ENCODE peak calls at places on chromosomes 1 and 21, in seven cellular contexts. U is fibroblast of lung, R is GM23248, D is astrocyte, V is neural progenitor cell, G is H9, P is neuronal stem cell. O is an unnamed sample. For H3K27me3 and H3K4me1, the result is how much of the 10 kb centered on the place peaks cover.

GRCh38 chr21:43585924-43586411 is 73.3 kb downstream of the HSF2BP start:
- DNase-seq in V (peak), P (peak), D (peak), R (peak), U (peak), G (peak), O (peak)

GRCh38 chr1:118913818-118914217 is 74.3 kb downstream of the TBX15 start:
- DNase-seq in R (no peak), G (no peak), P (no peak), U (no peak), V (no peak), D (no peak), O (no peak)

GRCh38 chr1:28062806-28063205 is 25.6 kb downstream of the EYA3 start:
- DNase-seq in G (no peak), R (no peak), U (peak), D (no peak), P (no peak), V (no peak), O (no peak)

GRCh38 chr1:9417695-9418094 is 121.6 kb upstream of the SLC25A33 start:
- DNase-seq in P (no peak), U (no peak), G (no peak), D (no peak), V (no peak), R (no peak), O (no peak)

GRCh38 chr1:173295995-173296394 is 88.9 kb upstream of the TNFSF4 start:
- DNase-seq in G (no peak), R (peak), V (no peak), P (no peak), U (peak), D (peak), O (peak)

GRCh38 chr1:18592368-18592767 is 38.3 kb upstream of the PAX7 start:
- DNase-seq in P (no peak), D (no peak), G (no peak), R (no peak), V (no peak), U (no peak), O (no peak)

GRCh38 chr1:196607940-196608339 is 300 bp downstream of the KCNT2 start:
- DNase-seq in V (peak), P (no peak), D (no peak), U (peak), G (no peak), R (peak), O (peak)

GRCh38 chr1:236345728-236346127 is 48.4 kb upstream of the EDARADD start:
- DNase-seq in R (peak), V (peak), P (no peak), U (no peak), G (peak), D (no peak), O (no peak)

GRCh38 chr1:115505157-115505571 is 136.6 kb upstream of the VANGL1 start:
- DNase-seq in U (peak), P (no peak), R (peak), G (no peak), V (no peak), D (peak), O (no peak)

GRCh38 chr1:76944942-76945341 is 77.7 kb downstream of the ST6GALNAC5 start:
- DNase-seq in P (no peak), D (peak), G (no peak), R (peak), V (no peak), U (peak), O (no peak)

GRCh38 chr1:62175568-62176179 is 19.0 kb upstream of the L1TD1 start:
- DNase-seq in R (peak), U (peak), G (peak), V (peak), D (peak), P (peak), O (peak)

GRCh38 chr1:1562556-1563195 is 12.0 kb downstream of the SSU72 start:
- DNase-seq in R (no peak), G (no peak), V (no peak), U (no peak), P (no peak), D (no peak), O (no peak)

GRCh38 chr1:170601866-170602265 is 62.1 kb upstream of the PRRX1 start:
- DNase-seq in D (no peak), R (no peak), V (no peak), G (no peak), U (no peak), P (no peak), O (no peak)

GRCh38 chr1:22739648-22740385 is 29.2 kb downstream of the EPHB2 start:
- DNase-seq in D (peak), G (no peak), U (peak), P (no peak), V (no peak), R (peak), O (no peak)

GRCh38 chr1:216075339-216075738 is 347.9 kb downstream of the USH2A start:
- DNase-seq in D (peak), P (no peak), R (peak), U (peak), G (peak), V (no peak), O (peak)

GRCh38 chr1:189697113-189697512 is 780.6 kb downstream of the BRINP3 start:
- DNase-seq in D (no peak), R (no peak), U (no peak), P (no peak), V (no peak), G (no peak), O (no peak)

GRCh38 chr1:12053752-12054548 is 9.2 kb upstream of the TNFRSF8 start:
- DNase-seq in G (no peak), D (no peak), R (no peak), U (no peak), P (no peak), V (no peak), O (no peak)

GRCh38 chr21:46153259-46154154 is 1.9 kb downstream of the FTCD start:
- DNase-seq in D (no peak), G (peak), V (peak), U (no peak), R (peak), P (peak), O (peak)

GRCh38 chr1:245173446-245174178 is 18.8 kb downstream of the KIF26B start:
- DNase-seq in D (peak), V (no peak), P (no peak), G (no peak), U (peak), R (peak), O (no peak)

GRCh38 chr1:15765495-15766194 is 7.0 kb downstream of the FBLIM1 start:
- DNase-seq in R (peak), V (no peak), P (no peak), D (peak), G (no peak), U (peak), O (no peak)

GRCh38 chr1:95072117-95072516 is 634 bp downstream of the ALG14 start:
- DNase-seq in D (no peak), R (no peak), P (no peak), U (no peak), G (no peak), V (no peak), O (no peak)

GRCh38 chr1:201890806-201891450 is 2.2 kb downstream of the SHISA4 start:
- DNase-seq in D (no peak), P (no peak), V (no peak), U (no peak), R (no peak), G (no peak), O (no peak)

DNA sequence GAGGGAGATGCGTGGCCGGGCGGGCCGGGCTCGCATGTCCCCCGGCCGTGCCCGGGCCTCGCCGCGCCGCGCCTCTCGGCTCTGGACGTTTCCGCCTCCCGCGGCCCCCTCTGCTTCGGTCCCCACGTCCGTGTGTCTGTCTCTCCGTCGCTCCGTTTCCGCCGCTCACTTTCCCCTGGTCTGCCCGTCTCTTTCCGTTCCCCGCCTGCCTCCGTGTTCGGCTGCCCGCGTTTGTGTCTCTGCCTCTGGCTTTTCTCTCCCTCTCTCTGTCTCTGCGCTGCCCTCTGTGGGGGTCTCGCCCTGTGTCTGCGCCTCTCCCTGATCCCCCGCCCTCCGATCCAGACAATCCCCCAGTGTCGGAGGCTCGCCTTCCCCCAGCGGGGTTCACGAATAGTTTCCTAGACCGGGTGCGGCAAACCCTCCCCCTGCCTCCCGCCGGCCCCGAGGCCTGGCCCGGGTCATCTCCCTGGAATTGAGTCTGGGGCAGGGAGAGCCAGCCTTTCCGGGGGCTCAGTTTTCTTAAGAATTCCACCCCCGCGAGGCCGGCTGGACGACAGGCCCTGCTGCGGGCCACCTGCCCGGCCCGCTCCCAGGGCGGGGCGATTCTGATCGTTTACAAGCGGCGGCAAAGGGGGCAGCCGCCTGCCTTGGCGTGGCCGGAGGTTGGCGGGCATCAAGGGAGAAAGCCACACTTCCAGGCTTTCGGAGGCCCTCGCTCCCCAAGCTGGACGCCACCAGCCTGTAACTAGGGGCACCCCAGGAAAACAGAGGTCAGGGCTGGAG is 841 bp downstream of the NBL1 start:
- DNase-seq in V (peak), P (no peak), D (no peak), U (no peak), G (no peak), R (peak), O (peak)
- H3K27me3 ChIP-seq in V (half or more), P (under half), D (under half), U (under half), G (under half), R (under half), O (under half)

GRCh38 chr1:231335663-231336602 is 1.7 kb downstream of the EXOC8 start:
- DNase-seq in V (no peak), R (peak), D (no peak), P (no peak), G (no peak), U (no peak), O (peak)
- H3K9ac ChIP-seq in V (peak), R (peak), D (peak), P (no peak), G (peak), U (no peak), O (peak)

GRCh38 chr1:208232639-208233038 is 11.5 kb downstream of the PLXNA2 start:
- DNase-seq in D (no peak), R (no peak), V (no peak), G (no peak), U (no peak), P (no peak), O (no peak)
- H3K4me1 ChIP-seq in D (under half), R (under half), V (half or more), G (under half), U (under half), P (under half), O (under half)

GRCh38 chr1:179984101-179984500 is 29.5 kb downstream of the CEP350 start:
- DNase-seq in U (no peak), P (no peak), G (no peak), V (no peak), R (no peak), D (no peak), O (no peak)
- H3K27me3 ChIP-seq in U (under half), P (under half), G (under half), V (under half), R (under half), D (under half), O (under half)

GRCh38 chr1:100360790-100361232 is 8.5 kb downstream of the CDC14A start:
- DNase-seq in V (peak), R (peak), U (peak), G (no peak), P (no peak), D (peak), O (peak)

GRCh38 chr1:100361249-100362089 is 9.2 kb downstream of the CDC14A start:
- DNase-seq in U (no peak), R (no peak), D (no peak), G (no peak), P (no peak), V (peak), O (no peak)

GRCh38 chr1:100364731-100365130 is 12.4 kb downstream of the CDC14A start:
- DNase-seq in P (no peak), G (no peak), U (no peak), R (no peak), V (no peak), D (no peak), O (no peak)

GRCh38 chr1:100363831-100364230 is 11.5 kb downstream of the CDC14A start:
- DNase-seq in U (no peak), P (no peak), G (no peak), D (no peak), V (no peak), R (no peak), O (no peak)

DNA sequence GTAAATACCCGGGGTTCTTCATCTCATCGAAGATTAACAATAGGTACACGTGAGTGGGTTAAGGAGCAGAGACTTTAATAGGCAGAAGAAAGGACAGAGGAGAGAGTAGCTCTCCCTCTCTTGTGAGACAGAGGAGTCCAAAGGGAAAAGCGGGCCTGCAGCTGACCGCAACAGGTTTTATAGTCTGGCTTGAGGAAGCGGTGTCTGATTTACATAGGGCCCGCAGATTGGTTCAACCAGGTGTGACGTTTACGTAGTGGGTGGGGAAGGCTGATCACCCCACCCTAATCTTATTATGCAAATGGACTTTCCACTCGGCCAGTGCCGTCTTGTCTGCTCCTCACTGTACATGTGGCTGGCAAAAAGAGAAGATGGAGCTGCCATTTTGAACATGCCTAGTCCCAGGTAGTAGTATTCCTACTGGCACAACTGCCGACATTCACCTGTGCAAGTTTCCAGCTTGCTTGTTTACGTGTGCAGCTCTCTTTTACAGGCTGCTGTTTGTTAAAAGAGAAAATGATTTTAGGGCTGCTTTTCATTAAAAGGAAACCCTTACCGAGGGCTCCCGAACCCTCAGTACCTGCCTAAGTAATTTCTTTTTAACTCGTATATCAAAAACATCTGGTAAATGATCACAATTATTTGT is 10.6 kb downstream of the CDC14A start:
- DNase-seq in U (peak), V (peak), R (no peak), P (no peak), G (peak), D (peak), O (no peak)
- H3K9ac ChIP-seq in U (no peak), V (no peak), R (no peak), P (no peak), G (no peak), D (no peak), O (no peak)

GRCh38 chr1:107941123-107941522 is 23.9 kb downstream of the VAV3 start:
- DNase-seq in U (no peak), R (peak), G (no peak), V (no peak), D (no peak), P (no peak), O (peak)

GRCh38 chr1:107936498-107937481 is 28.2 kb downstream of the VAV3 start:
- DNase-seq in R (peak), D (peak), U (peak), V (peak), P (peak), G (peak), O (peak)

GRCh38 chr1:107942829-107943228 is 22.2 kb downstream of the VAV3 start:
- DNase-seq in U (no peak), P (no peak), G (no peak), R (no peak), D (no peak), V (no peak), O (no peak)

GRCh38 chr1:107940178-107940577 is 24.8 kb downstream of the VAV3 start:
- DNase-seq in R (no peak), G (no peak), D (no peak), V (no peak), U (no peak), P (no peak), O (no peak)

DNA sequence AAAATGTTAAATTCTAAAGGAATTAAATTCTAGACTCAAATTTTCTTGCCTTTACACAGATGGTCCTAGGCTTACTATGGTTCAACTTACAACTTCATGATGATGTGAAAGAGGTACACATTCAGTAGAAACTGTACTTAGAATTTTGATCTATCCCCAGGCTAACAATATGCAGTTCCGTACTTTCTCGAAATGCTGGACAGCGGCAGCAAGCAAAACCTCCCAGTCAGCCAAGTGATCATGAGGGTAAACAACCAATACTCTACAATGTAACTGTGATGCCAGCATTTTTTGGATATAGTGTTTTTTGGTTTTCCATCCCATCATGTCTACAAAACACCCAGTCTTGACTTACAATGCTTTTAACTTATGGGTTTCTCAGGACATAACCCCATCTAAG is 25.7 kb downstream of the VAV3 start:
- DNase-seq in G (no peak), U (no peak), P (no peak), D (no peak), V (no peak), R (no peak), O (no peak)
- H3K4me1 ChIP-seq in G (under half), U (under half), P (under half), D (under half), V (under half), R (under half), O (under half)